ENCODE peak calls at places on chromosomes 6 and 20, in five cellular contexts. G is SK-N-SH, W is Panc1, L is HCT116, A is HepG2. S is an unnamed sample.
A peak's percentile ranks its signal among the peaks of the same experiment; 100 is the strongest.

GRCh38 chr6:149354009-149354408 is 36.5 kb downstream of the TAB2 start:
- DNase-seq in G (no peak), W (no peak), L (no peak), A (no peak), S (no peak)

GRCh38 chr6:148885154-148885870 is 138.5 kb downstream of the UST start:
- DNase-seq in G (no peak), W (no peak), L (no peak), A (no peak), S (no peak)

GRCh38 chr20:42483694-42484303 is 705.9 kb downstream of the PTPRT start:
- DNase-seq in G (peak; percentile 20), W (no peak), L (no peak), A (peak; percentile 32), S (peak; percentile 9)

GRCh38 chr6:153023977-153024376 is 21.5 kb upstream of the MTRF1L start:
- DNase-seq in G (no peak), W (no peak), L (no peak), A (no peak), S (no peak)

GRCh38 chr6:108623995-108624394 is 63.3 kb downstream of the FOXO3 start:
- DNase-seq in G (no peak), W (no peak), L (no peak), A (peak; percentile 31), S (no peak)

GRCh38 chr6:167150815-167151557 is 6.8 kb downstream of the GPR31 start:
- DNase-seq in G (no peak), W (no peak), L (no peak), A (no peak), S (no peak)

GRCh38 chr6:101395345-101395744 is 1.8 kb downstream of the GRIK2 start:
- DNase-seq in G (no peak), W (no peak), L (no peak), A (no peak), S (no peak)

GRCh38 chr6:46011241-46012085 is 4.2 kb downstream of the CLIC5 start:
- DNase-seq in G (no peak), W (no peak), L (no peak), A (peak; percentile 34), S (no peak)

GRCh38 chr6:11188161-11188915 is 44.1 kb downstream of the NEDD9 start:
- DNase-seq in G (no peak), W (no peak), L (no peak), A (peak; percentile 57), S (no peak)

GRCh38 chr6:158852312-158853071 is 33.3 kb upstream of the EZR start:
- DNase-seq in G (no peak), W (no peak), L (no peak), A (no peak), S (no peak)

GRCh38 chr6:146883640-146884531 is 285.1 kb downstream of the ADGB start:
- DNase-seq in G (no peak), W (no peak), L (no peak), A (no peak), S (no peak)

GRCh38 chr6:81751388-81752083 is 945 bp downstream of the TENT5A start:
- DNase-seq in G (no peak), W (no peak), L (peak; percentile 13), A (peak; percentile 21), S (peak; percentile 59)

GRCh38 chr20:35312348-35312747 is 20.1 kb upstream of the FAM83C start:
- DNase-seq in G (no peak), W (peak; percentile 94), L (peak; percentile 62), A (peak; percentile 54), S (no peak)

GRCh38 chr6:1424306-1424927 is 35.0 kb downstream of the FOXF2 start:
- DNase-seq in G (peak; percentile 34), W (peak; percentile 36), L (peak; percentile 60), A (peak; percentile 54), S (no peak)

GRCh38 chr20:53999077-53999476 is 71.3 kb downstream of the BCAS1 start:
- DNase-seq in G (no peak), W (no peak), L (no peak), A (no peak), S (no peak)

GRCh38 chr20:61170521-61170920 is 81.5 kb upstream of the CDH4 start:
- DNase-seq in G (no peak), W (no peak), L (no peak), A (no peak), S (no peak)

GRCh38 chr20:35225319-35226125 is 968 bp upstream of the MMP24 start:
- DNase-seq in G (no peak), W (no peak), L (no peak), A (no peak), S (no peak)

GRCh38 chr6:11754625-11755289 is 23.8 kb downstream of the ADTRP start:
- DNase-seq in G (no peak), W (no peak), L (no peak), A (no peak), S (no peak)

GRCh38 chr6:6317825-6318733 is 2.4 kb downstream of the F13A1 start:
- DNase-seq in G (no peak), W (no peak), L (no peak), A (no peak), S (no peak)

GRCh38 chr20:54126809-54127655 is 46.8 kb downstream of the CYP24A1 start:
- DNase-seq in G (no peak), W (no peak), L (no peak), A (no peak), S (no peak)

GRCh38 chr6:100512203-100512862 is 47.6 kb upstream of the SIM1 start:
- DNase-seq in G (no peak), W (no peak), L (no peak), A (no peak), S (no peak)

GRCh38 chr6:72913797-72914196 is 291.9 kb downstream of the KCNQ5 start:
- DNase-seq in G (no peak), W (no peak), L (no peak), A (no peak), S (peak; percentile 16)

GRCh38 chr6:142207265-142207877 is 60.3 kb downstream of the VTA1 start:
- DNase-seq in G (peak; percentile 30), W (peak; percentile 5), L (peak; percentile 26), A (peak; percentile 67), S (peak; percentile 40)

GRCh38 chr6:168734523-168734922 is 293.5 kb downstream of the SMOC2 start:
- DNase-seq in G (no peak), W (no peak), L (no peak), A (no peak), S (no peak)

GRCh38 chr6:166752097-166752496 is 125.0 kb upstream of the RPS6KA2 start:
- DNase-seq in G (no peak), W (no peak), L (no peak), A (no peak), S (no peak)

GRCh38 chr6:89209457-89209856 is 7.7 kb downstream of the GABRR1 start:
- DNase-seq in G (no peak), W (no peak), L (no peak), A (no peak), S (no peak)

GRCh38 chr6:170038251-170038650 is 252.6 kb downstream of the DLL1 start:
- DNase-seq in G (no peak), W (no peak), L (no peak), A (no peak), S (no peak)

GRCh38 chr20:8385247-8385646 is 253.2 kb downstream of the PLCB1 start:
- DNase-seq in G (no peak), W (no peak), L (no peak), A (no peak), S (no peak)

GRCh38 chr6:100484474-100484873 is 19.8 kb upstream of the SIM1 start:
- DNase-seq in G (no peak), W (no peak), L (no peak), A (no peak), S (no peak)

GRCh38 chr6:79260772-79261171 is 26.3 kb upstream of the HMGN3 start:
- DNase-seq in G (no peak), W (no peak), L (no peak), A (no peak), S (no peak)

GRCh38 chr20:54133434-54134427 is 40.1 kb downstream of the CYP24A1 start:
- DNase-seq in G (no peak), W (no peak), L (peak; percentile 63), A (peak; percentile 100), S (no peak)

GRCh38 chr20:61429458-61430227 is 177.6 kb downstream of the CDH4 start:
- DNase-seq in G (no peak), W (no peak), L (no peak), A (no peak), S (no peak)

GRCh38 chr6:15990179-15990578 is 138.7 kb upstream of the MYLIP start:
- DNase-seq in G (no peak), W (no peak), L (no peak), A (no peak), S (no peak)

GRCh38 chr6:138038148-138038870 is 68.9 kb downstream of the PERP start:
- DNase-seq in G (no peak), W (no peak), L (no peak), A (no peak), S (no peak)

GRCh38 chr20:62769346-62770071 is 26.8 kb upstream of the MRGBP start:
- DNase-seq in G (no peak), W (no peak), L (no peak), A (no peak), S (no peak)

GRCh38 chr6:8658391-8658790 is 223.0 kb upstream of the SLC35B3 start:
- DNase-seq in G (no peak), W (no peak), L (no peak), A (no peak), S (no peak)
- TF ChIP-seq REST in G (no peak), W (no peak), L (no peak), A (no peak), S (no peak)

DNA sequence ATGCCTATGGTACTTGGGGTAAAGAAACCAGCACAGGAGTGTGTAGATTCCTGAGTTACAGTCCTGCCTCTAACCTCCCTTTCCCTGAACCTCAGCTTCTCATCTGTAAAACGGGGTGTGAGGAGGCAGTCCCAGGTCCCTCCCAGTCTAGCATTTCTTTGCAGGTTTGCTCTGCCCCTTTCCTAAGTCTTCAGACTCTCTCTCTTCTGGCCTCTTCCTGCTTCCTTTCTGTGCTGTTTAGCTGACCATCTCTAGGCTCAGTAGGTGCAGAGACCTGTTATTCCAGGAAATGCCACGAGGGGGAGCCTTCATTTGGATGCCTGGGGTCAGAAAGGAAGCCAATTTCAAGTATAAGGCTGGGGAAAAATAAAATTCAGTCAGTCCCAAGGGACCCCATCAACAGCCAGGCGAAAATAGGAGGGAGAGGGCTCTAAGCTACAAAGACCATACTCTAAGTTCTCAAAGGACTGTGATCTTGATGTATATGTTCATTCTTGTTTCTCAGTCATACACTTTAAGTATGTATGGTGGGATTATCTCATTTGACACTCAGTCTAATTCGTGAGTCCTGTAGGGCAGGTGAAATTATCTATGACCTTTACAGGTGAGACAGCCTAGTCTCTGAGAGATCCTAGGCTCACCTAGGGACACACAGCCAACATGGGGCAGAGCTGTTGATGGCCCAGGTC is 89.1 kb downstream of the NCR2 start:
- DNase-seq in G (peak; percentile 84), W (peak; percentile 53), L (peak; percentile 66), A (peak; percentile 70), S (peak; percentile 55)
- H3K27me3 ChIP-seq in G (peaks cover 48% of the 10 kb centered on the region), W (peaks cover 15% of the 10 kb centered on the region), L (no peaks in the 10 kb centered on the region), A (peaks cover 53% of the 10 kb centered on the region), S (peaks cover 52% of the 10 kb centered on the region)

DNA sequence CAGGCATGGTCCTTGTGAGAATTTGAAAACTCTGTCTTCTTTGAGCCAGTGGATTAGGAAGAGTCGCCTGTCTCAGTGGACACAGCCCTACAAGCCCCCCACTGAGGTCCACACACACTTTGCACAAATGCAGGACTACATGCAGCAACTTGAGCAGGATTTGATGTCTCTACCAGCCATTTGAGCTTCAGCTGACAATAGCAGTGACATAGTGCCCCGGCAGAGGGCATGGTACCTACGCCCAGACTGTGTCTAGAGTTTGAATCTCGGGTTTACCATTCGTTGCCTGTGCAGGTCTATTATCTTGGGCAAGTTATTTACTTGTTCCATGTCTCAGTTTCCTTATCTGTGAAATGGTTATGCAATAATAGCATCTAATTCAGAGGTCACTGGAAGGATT is 580.1 kb downstream of the TFAP2B start:
- DNase-seq in G (no peak), W (no peak), L (no peak), A (no peak), S (no peak)
- TF ChIP-seq REST in G (no peak), W (no peak), L (no peak), A (no peak), S (no peak)

GRCh38 chr20:24786096-24786495 is 163.0 kb upstream of the CST7 start:
- DNase-seq in G (no peak), W (no peak), L (no peak), A (no peak), S (no peak)
- H3K27me3 ChIP-seq in G (no peaks in the 10 kb centered on the region), W (no peaks in the 10 kb centered on the region), L (peaks cover 25% of the 10 kb centered on the region), A (peaks cover 9% of the 10 kb centered on the region), S (no peaks in the 10 kb centered on the region)

S was measured in HL-60.